ENCODE peak calls at places on chromosome 1, in four cellular contexts. L is GM12878, J is HepG2, I is K562. H is an unnamed sample.

GRCh38 chr1:56472860-56473259 is 106.5 kb downstream of the PLPP3 start:
- DNase-seq in J (no peak), I (no peak), L (peak; percentile 54), H (no peak)

GRCh38 chr1:22131875-22132486 is 10.9 kb downstream of the WNT4 start:
- DNase-seq in I (peak; percentile 83), L (no peak), J (peak; percentile 30), H (peak; percentile 92)

GRCh38 chr1:2554621-2555387 is 1.4 kb upstream of the TNFRSF14 start:
- DNase-seq in L (no peak), I (peak; percentile 54), J (no peak), H (peak; percentile 77)

GRCh38 chr1:11806307-11806936 is 431 bp downstream of the CLCN6 start:
- DNase-seq in L (no peak), I (peak; percentile 79), J (no peak), H (no peak)

GRCh38 chr1:46399307-46399706 is 5.2 kb downstream of the FAAH start:
- DNase-seq in I (no peak), J (no peak), L (no peak), H (peak; percentile 7)

GRCh38 chr1:160672789-160673695 is 26.2 kb upstream of the SLAMF1 start:
- DNase-seq in I (no peak), J (no peak), L (no peak), H (no peak)

GRCh38 chr1:27600500-27601175 is 3.3 kb downstream of the AHDC1 start:
- DNase-seq in J (peak; percentile 34), L (no peak), I (peak; percentile 38), H (peak; percentile 77)

GRCh38 chr1:242449211-242449610 is 75.3 kb downstream of the PLD5 start:
- DNase-seq in J (no peak), L (no peak), I (no peak), H (peak; percentile 46)

GRCh38 chr1:230105754-230106625 is 39.0 kb downstream of the GALNT2 start:
- DNase-seq in I (no peak), J (peak; percentile 89), L (peak; percentile 59), H (no peak)

GRCh38 chr1:160401972-160402795 is 1.8 kb downstream of the VANGL2 start:
- DNase-seq in J (no peak), I (no peak), L (no peak), H (no peak)

GRCh38 chr1:65799601-65800000 is 6.9 kb downstream of the PDE4B start:
- DNase-seq in J (no peak), I (no peak), L (no peak), H (no peak)

GRCh38 chr1:154869351-154870116 is 547 bp downstream of the KCNN3 start:
- DNase-seq in L (no peak), I (no peak), J (no peak), H (peak; percentile 80)

GRCh38 chr1:67755619-67756018 is 70.6 kb downstream of the GADD45A start:
- DNase-seq in L (no peak), J (no peak), I (no peak), H (no peak)

GRCh38 chr1:185245466-185245865 is 71.6 kb downstream of the IVNS1ABP start:
- DNase-seq in L (no peak), I (no peak), J (no peak), H (no peak)

GRCh38 chr1:220283616-220284015 is 11.4 kb upstream of the RAB3GAP2 start:
- DNase-seq in I (no peak), J (no peak), L (no peak), H (no peak)

GRCh38 chr1:92411511-92411910 is 75.2 kb downstream of the GFI1 start:
- DNase-seq in L (no peak), I (peak; percentile 30), J (no peak), H (no peak)

GRCh38 chr1:29684141-29684540 is 447.8 kb downstream of the PTPRU start:
- DNase-seq in I (no peak), J (no peak), L (no peak), H (no peak)

GRCh38 chr1:118535901-118536300 is 350.9 kb upstream of the SPAG17 start:
- DNase-seq in L (no peak), I (no peak), J (no peak), H (no peak)

GRCh38 chr1:202579806-202580205 is 130.4 kb downstream of the SYT2 start:
- DNase-seq in J (no peak), I (no peak), L (no peak), H (no peak)

GRCh38 chr1:2248854-2249558 is 20.9 kb downstream of the SKI start:
- DNase-seq in J (no peak), L (no peak), I (no peak), H (no peak)

GRCh38 chr1:109020693-109021092 is 21.2 kb downstream of the WDR47 start:
- DNase-seq in J (no peak), L (no peak), I (no peak), H (no peak)

GRCh38 chr1:183804916-183805734 is at the start of gene RGL1:
- DNase-seq in I (no peak), J (peak; percentile 61), L (no peak), H (peak; percentile 82)

GRCh38 chr1:209823143-209824041 is 4.4 kb upstream of the UTP25 start:
- DNase-seq in I (peak; percentile 79), J (peak; percentile 38), L (no peak), H (peak; percentile 47)

GRCh38 chr1:223482132-223482531 is 88.9 kb downstream of the CCDC185 start:
- DNase-seq in L (no peak), I (no peak), J (no peak), H (no peak)

GRCh38 chr1:165364432-165365133 is 8.1 kb upstream of the LMX1A start:
- DNase-seq in L (no peak), J (no peak), I (no peak), H (no peak)

GRCh38 chr1:243399561-243400155 is 143.8 kb downstream of the SDCCAG8 start:
- DNase-seq in J (no peak), I (no peak), L (no peak), H (no peak)

GRCh38 chr1:44805311-44806024 is 1.7 kb downstream of the DYNLT4 start:
- DNase-seq in I (no peak), J (no peak), L (no peak), H (no peak)

GRCh38 chr1:17010601-17011438 is 908 bp downstream of the ATP13A2 start:
- DNase-seq in L (no peak), I (peak; percentile 22), J (no peak), H (peak; percentile 77)

GRCh38 chr1:19011832-19012231 is 55.4 kb upstream of the IFFO2 start:
- DNase-seq in L (no peak), J (no peak), I (no peak), H (no peak)

GRCh38 chr1:19010503-19010902 is 54.0 kb upstream of the IFFO2 start:
- DNase-seq in I (no peak), L (no peak), J (no peak), H (no peak)

GRCh38 chr1:19009126-19009881 is 52.8 kb upstream of the IFFO2 start:
- DNase-seq in L (no peak), I (no peak), J (no peak), H (no peak)

GRCh38 chr1:19010995-19011696 is 54.7 kb upstream of the IFFO2 start:
- DNase-seq in J (peak; percentile 95), L (peak; percentile 43), I (peak; percentile 18), H (no peak)

DNA sequence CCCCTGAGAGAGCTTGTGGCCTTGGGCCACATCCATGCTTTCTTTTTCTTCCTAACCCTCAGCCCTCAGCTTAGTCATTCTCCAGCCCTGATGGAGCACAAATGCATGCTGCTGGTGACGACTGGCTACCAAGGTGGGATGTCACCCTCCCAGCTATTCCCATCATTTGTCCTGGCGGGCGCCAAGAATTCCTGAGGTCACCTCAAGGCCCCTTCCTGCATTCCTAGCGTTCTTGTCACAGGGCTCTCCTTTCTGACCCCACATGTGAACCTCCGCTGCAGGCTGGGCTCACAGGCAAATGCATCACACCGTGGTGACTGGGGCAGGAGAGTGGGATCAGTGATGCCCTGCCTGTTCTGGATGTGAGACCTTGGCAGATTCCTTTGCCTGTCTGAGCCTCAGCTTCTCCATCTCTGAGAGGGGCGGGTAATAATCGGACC is 53.4 kb upstream of the IFFO2 start:
- DNase-seq in I (no peak), J (peak; percentile 91), L (no peak), H (no peak)
- H3K9ac ChIP-seq in I (no peak overlapping the region), J (peak overlapping the region; percentile 68), L (no peak overlapping the region), H (peak overlapping the region; percentile 53)

DNA sequence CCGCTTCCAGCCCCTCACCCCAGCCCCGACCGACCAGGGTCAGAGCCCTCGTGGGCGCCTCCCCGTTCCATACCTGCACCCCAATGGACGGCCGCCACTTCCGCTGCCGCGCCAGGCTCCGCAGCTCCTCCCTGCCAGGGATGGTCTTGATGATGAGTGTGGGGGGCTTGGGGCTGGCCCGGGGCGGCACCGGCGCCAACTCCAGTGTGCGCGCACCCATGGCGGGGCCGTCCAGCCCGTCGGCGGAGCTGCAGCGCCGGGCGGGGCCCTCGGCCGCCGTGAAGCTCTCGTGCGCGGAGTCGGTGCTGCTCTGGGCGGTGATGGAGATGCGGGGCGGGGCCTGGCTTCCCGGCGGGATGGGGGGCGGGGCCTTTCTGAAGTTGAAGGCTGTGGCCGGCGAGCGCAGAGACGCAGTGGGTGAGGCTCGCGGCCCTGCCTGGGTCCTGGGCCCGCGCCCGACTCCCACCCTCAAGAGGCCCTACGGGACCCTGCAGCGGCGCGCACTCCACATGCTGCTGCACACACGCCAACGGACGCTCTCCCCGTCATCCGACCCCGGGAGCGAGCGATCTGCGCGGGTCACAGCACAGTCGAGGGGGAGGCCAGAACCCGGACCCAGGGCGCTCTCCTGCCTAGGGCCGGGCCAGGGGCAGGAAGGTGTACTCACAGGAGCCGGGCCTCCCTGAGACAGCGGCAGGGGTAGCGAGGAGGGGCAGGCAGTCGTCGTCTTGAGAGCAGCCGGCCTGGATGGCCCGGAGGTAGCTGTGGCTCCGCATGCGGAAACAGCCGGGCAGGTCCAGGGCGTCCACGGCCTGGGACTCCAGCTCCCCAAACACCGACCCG is 26.1 kb upstream of the SMIM12 start:
- DNase-seq in J (no peak), L (no peak), I (peak; percentile 48), H (no peak)
- H3K4me3 ChIP-seq in J (no peak overlapping the region), L (no peak overlapping the region), I (no peak overlapping the region), H (no peak overlapping the region)

DNA sequence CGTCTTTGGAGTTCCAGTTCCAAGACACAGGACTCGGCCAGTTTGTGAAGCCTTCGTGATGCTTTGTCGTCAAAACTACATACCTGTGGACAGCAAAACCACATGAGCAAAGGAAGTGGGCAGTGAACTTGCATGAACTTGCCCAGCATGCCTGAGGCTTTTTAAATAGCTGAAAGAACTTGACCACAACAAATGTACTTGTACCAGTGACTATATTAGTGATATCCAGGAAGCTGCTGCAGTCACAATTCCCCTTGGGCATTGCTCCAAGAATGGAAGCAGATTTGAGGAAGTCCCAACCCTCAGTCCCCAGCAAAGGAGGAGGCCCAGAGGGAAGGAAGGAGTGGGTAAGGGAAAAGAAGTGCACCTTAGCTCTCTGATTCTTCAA is 2.6 kb downstream of the FUCA1 start:
- DNase-seq in J (no peak), L (peak; percentile 81), I (no peak), H (no peak)
- TF ChIP-seq NFIC in J (no peak), L (peak; percentile 94), I (peak; percentile 20), H (no peak)

DNA sequence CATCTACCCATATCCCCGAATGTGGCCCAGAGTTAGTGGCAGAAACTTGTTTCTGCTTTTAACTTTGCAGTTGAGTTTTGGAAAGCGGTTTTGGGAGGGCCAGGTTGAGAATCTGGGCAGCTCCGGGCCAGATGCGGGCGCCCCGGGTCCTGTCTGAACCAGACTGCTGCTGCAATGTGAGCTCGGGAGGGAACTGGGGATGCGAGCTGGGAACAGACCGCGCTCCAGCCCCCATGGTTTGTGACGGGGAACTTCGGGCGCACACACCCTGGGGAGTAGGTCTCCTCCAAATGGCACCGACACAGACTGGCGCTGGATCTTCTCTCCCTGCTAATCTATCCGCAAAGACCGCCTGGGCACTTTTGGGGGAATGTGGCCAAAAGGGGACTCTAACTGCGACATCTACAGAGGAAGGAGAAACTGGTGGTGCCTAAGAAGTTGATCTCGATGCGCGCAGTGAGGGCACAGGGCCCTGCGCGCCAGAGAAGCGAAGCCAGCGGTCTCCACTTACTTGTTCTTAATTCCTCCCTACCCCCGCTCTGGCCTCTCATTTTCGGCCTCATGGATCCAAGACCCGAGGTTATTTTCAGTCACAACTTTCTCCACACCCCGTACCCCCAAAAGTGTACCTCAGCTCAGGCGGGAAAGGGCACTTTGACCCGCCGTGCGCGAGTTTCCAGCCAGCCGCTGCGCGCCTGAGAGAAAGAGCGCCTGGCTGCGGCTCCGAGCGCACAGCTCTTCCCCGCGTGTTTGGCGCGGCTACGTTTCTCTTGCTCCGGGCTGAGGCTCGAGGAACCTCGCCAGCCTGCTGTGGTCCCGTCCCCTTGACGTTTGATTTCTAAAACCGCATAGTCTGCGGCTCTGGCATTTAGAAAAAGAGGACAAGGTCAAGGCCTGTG is 411.0 kb upstream of the ESRRG start:
- DNase-seq in J (no peak), I (no peak), L (no peak), H (peak; percentile 59)
- H3K9ac ChIP-seq in J (no peak overlapping the region), I (no peak overlapping the region), L (no peak overlapping the region), H (no peak overlapping the region)